ENCODE peak calls at places on chromosome 16, in four cellular contexts. N, W, K and Q are unnamed samples.

GRCh38 chr16:4465977-4466779 is 8.2 kb downstream of the NMRAL1 start:
- DNase-seq in N (no peak), W (peak), K (no peak), Q (no peak)

GRCh38 chr16:3584412-3584811 is 7.2 kb upstream of the NLRC3 start:
- DNase-seq in N (no peak), W (no peak), K (no peak), Q (no peak)

GRCh38 chr16:55052335-55053070 is 121.8 kb downstream of the IRX5 start:
- DNase-seq in K (no peak), N (no peak), W (no peak), Q (no peak)

GRCh38 chr16:76277099-76278030 is at the start of gene CNTNAP4:
- DNase-seq in N (no peak), W (no peak), K (peak), Q (no peak)

GRCh38 chr16:3112058-3112880 is at the start of gene ZNF205:
- DNase-seq in W (peak), K (peak), N (no peak), Q (peak)

GRCh38 chr16:20218093-20218492 is 109.2 kb downstream of the GP2 start:
- DNase-seq in K (no peak), W (no peak), N (no peak), Q (no peak)

GRCh38 chr16:28092721-28093382 is 29.3 kb upstream of the GSG1L start:
- DNase-seq in K (no peak), W (no peak), N (no peak), Q (no peak)

GRCh38 chr16:50916040-50916439 is 174.2 kb downstream of the CYLD start:
- DNase-seq in W (no peak), N (no peak), K (no peak), Q (no peak)

GRCh38 chr16:23060458-23061320 is 88.6 kb downstream of the USP31 start:
- DNase-seq in N (no peak), K (peak), W (peak), Q (peak)

GRCh38 chr16:73420244-73421040 is 372.5 kb upstream of the ZFHX3 start:
- DNase-seq in N (no peak), K (no peak), W (no peak), Q (no peak)

GRCh38 chr16:23337836-23338550 is 35.9 kb downstream of the SCNN1B start:
- DNase-seq in W (no peak), N (no peak), K (no peak), Q (no peak)

GRCh38 chr16:5615868-5616642 is 518.5 kb upstream of the EEF2KMT start:
- DNase-seq in K (no peak), N (no peak), W (peak), Q (peak)

GRCh38 chr16:18839555-18839954 is 38.2 kb upstream of the ARL6IP1 start:
- DNase-seq in W (peak), K (no peak), N (no peak), Q (no peak)

GRCh38 chr16:81730090-81731051 is 48.7 kb upstream of the PLCG2 start:
- DNase-seq in W (peak), N (peak), K (peak), Q (peak)

GRCh38 chr16:29864205-29864604 is 1.2 kb upstream of the CDIPT start:
- DNase-seq in W (no peak), N (no peak), K (no peak), Q (no peak)

GRCh38 chr16:29862383-29862883 is 593 bp downstream of the CDIPT start:
- DNase-seq in K (no peak), N (no peak), W (peak), Q (no peak)

GRCh38 chr16:29860218-29860617 is 2.8 kb downstream of the CDIPT start:
- DNase-seq in K (no peak), N (no peak), W (no peak), Q (no peak)

GRCh38 chr16:29862884-29863668 is at the start of gene CDIPT:
- DNase-seq in N (peak), K (peak), W (peak), Q (peak)

DNA sequence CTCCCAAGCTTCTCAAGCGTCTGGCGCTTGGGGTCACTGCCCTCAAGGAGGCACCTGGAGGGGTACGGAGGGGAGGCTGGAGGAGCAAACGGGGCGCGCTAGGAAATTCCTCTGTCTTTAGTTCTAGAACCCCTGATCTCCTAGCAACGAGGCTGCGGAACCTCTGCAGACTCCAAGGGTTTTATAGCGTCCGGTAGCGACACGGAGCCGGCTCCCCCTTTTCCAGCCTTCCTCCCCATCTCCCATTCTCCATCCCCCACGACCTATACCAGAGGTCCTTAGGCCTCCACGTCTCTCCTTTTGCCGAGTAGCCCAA is 601 bp upstream of the CDIPT start:
- DNase-seq in N (no peak), K (no peak), W (no peak), Q (no peak)
- H3K4me3 ChIP-seq in N (peak), K (no peak), W (peak), Q (peak)

GRCh38 chr16:85485379-85485778 is 127.7 kb upstream of the GSE1 start:
- DNase-seq in K (no peak), W (no peak), N (no peak), Q (no peak)
- TF ChIP-seq CTCF in K (no peak), W (no peak), N (no peak), Q (no peak)

DNA sequence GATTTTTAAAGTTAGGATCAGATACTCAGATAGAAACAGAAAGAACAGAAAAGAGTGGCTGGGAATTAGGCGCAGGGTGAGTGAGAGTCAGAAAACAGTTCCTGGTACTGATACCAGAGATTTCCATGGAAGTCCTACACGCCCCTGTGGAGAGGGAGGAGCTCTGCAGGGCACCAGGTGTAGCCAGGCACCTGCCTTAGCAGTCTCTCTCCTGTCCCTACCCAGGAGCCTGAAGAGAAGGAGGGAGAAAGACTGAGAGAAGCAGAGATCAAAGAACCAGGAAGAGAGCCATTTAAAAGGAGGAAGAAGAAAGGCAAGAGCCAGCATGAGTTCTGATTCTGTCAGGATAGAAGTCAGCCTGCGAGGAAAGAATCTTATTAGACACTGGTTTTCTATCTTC is 65.0 kb downstream of the CBLN1 start:
- DNase-seq in W (no peak), N (no peak), K (no peak), Q (no peak)
- H3K4me3 ChIP-seq in W (no peak), N (no peak), K (no peak), Q (no peak)

GRCh38 chr16:79747688-79748087 is 147.2 kb upstream of the MAF start:
- DNase-seq in K (no peak), N (no peak), W (no peak), Q (no peak)
- TF ChIP-seq CTCF in K (no peak), N (no peak), W (no peak), Q (no peak)

DNA sequence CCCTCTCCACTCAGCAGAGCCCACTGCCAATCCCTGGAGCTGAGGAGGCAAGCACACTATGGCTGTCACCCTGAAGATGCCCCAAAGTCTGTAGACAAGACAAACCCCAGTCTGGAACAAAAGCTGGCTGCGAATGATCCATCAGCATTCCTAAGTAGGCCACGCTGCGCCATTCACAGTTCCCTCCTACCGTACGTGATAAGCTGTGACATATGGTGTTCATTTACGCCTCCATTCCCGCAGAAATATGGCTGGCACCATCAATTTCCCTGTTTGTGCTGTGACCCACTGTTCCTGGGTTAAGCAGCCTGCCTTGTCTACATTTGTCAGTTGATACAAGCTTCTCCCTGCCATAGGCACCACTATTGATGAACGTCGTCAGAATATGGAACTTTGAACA is 294.9 kb downstream of the TMEM114 start:
- DNase-seq in W (no peak), K (no peak), N (no peak), Q (no peak)
- H3K4me3 ChIP-seq in W (no peak), K (no peak), N (no peak), Q (no peak)

GRCh38 chr16:70470927-70471341 is 16.5 kb downstream of the FCSK start:
- DNase-seq in W (peak), K (no peak), N (no peak), Q (peak)
- TF ChIP-seq CTCF in W (peak), K (no peak), N (peak), Q (peak)